ENCODE peak calls at places on chromosomes 4 and X, in nine cellular contexts. G, B, P, J, C, L, V, A and N are unnamed samples.

GRCh38 chr4:121989715-121990114 is 37.9 kb upstream of the TRPC3 start:
- DNase-seq in G (no peak), V (peak; percentile 84), P (no peak), A (no peak), C (peak; percentile 24), J (peak; percentile 24), B (no peak), L (no peak), N (no peak)

GRCh38 chr4:139715721-139716391 is 50.2 kb downstream of the MGST2 start:
- DNase-seq in P (no peak), J (no peak), C (peak; percentile 18), V (peak; percentile 65), G (no peak), A (no peak), B (no peak), L (no peak), N (no peak)

GRCh38 chr4:56106180-56106579 is 157.4 kb downstream of the CEP135 start:
- DNase-seq in P (no peak), B (no peak), V (no peak), A (no peak), C (no peak), L (no peak), G (no peak), J (no peak), N (no peak)

GRCh38 chr4:185421366-185422124 is 4.2 kb downstream of the UFSP2 start:
- DNase-seq in B (no peak), A (no peak), P (no peak), J (no peak), C (no peak), V (peak; percentile 68), L (no peak), G (no peak), N (no peak)

GRCh38 chr4:113684534-113685091 is 76.9 kb downstream of the CAMK2D start:
- DNase-seq in G (peak; percentile 71), J (no peak), C (peak; percentile 81), A (peak; percentile 34), P (peak; percentile 12), B (no peak), V (peak; percentile 57), L (no peak), N (peak; percentile 59)

GRCh38 chr4:30727409-30727808 is 7.2 kb downstream of the PCDH7 start:
- DNase-seq in V (no peak), A (no peak), G (no peak), P (no peak), C (no peak), L (no peak), B (no peak), J (peak; percentile 65), N (no peak)

GRCh38 chr4:151045907-151046306 is 30.8 kb upstream of the LRBA start:
- DNase-seq in V (no peak), L (peak; percentile 58), J (peak; percentile 30), G (peak; percentile 21), P (no peak), C (peak; percentile 8), B (no peak), A (peak; percentile 14), N (peak; percentile 67)

GRCh38 chrX:132909643-132910042 is 48.8 kb downstream of the HS6ST2 start:
- DNase-seq in C (no peak), A (no peak), V (peak; percentile 43), G (no peak), J (no peak), B (no peak), P (no peak), L (no peak), N (no peak)

GRCh38 chr4:7652451-7652871 is 217.7 kb upstream of the PSAPL1 start:
- DNase-seq in P (no peak), B (no peak), A (no peak), G (no peak), L (no peak), C (no peak), V (no peak), J (no peak), N (no peak)

GRCh38 chrX:136767104-136767941 is 13.4 kb downstream of the ARHGEF6 start:
- DNase-seq in A (peak; percentile 73), B (no peak), J (peak; percentile 45), G (peak; percentile 61), V (peak; percentile 38), P (peak; percentile 53), L (no peak), C (peak; percentile 57), N (no peak)